ENCODE peak calls at places on chromosomes 6 and 20, in five cellular contexts. L is vagina, Z is H9, K is heart left ventricle, Q is uterus. F is an unnamed sample. For H3K27me3, the result is how much of the 10 kb centered on the place peaks cover.

GRCh38 chr6:43714311-43715055 is 26.9 kb upstream of the MRPS18A start:
- DNase-seq in Q (peak), K (no peak), L (peak), Z (no peak), F (peak)

GRCh38 chr20:16574656-16575355 is 1.6 kb upstream of the KIF16B start:
- DNase-seq in Q (peak), K (peak), L (no peak), Z (peak), F (peak)

GRCh38 chr20:52313335-52313963 is 121.9 kb upstream of the ZFP64 start:
- DNase-seq in L (no peak), K (no peak), Q (no peak), Z (peak), F (no peak)

GRCh38 chr6:53530346-53530745 is 14.6 kb downstream of the GCLC start:
- DNase-seq in Z (peak), Q (no peak), K (no peak), L (no peak), F (peak)

GRCh38 chr20:23152308-23152892 is 66.3 kb upstream of the CD93 start:
- DNase-seq in L (peak), Q (peak), Z (peak), K (peak), F (peak)

GRCh38 chr20:36728986-36729385 is 16.9 kb downstream of the NDRG3 start:
- DNase-seq in Q (no peak), L (no peak), K (no peak), Z (peak), F (no peak)

GRCh38 chr20:62697468-62697912 is 11.1 kb upstream of the NTSR1 start:
- DNase-seq in Z (no peak), K (no peak), L (no peak), Q (no peak), F (no peak)

GRCh38 chr6:154500769-154501171 is 9.7 kb downstream of the CNKSR3 start:
- DNase-seq in Q (no peak), L (no peak), K (no peak), Z (no peak), F (no peak)

GRCh38 chr6:16518265-16518664 is 243.0 kb downstream of the ATXN1 start:
- DNase-seq in K (no peak), L (no peak), Q (no peak), Z (no peak), F (no peak)

GRCh38 chr6:42047790-42048405 is 2.4 kb upstream of the TAF8 start:
- DNase-seq in L (no peak), Z (no peak), Q (peak), K (no peak), F (no peak)

GRCh38 chr6:14053776-14054175 is 63.8 kb upstream of the CD83 start:
- DNase-seq in Z (no peak), Q (no peak), K (no peak), L (no peak), F (no peak)

GRCh38 chr20:35599776-35600120 is 15.9 kb upstream of the SPAG4 start:
- DNase-seq in Z (no peak), K (no peak), Q (no peak), L (no peak), F (no peak)

GRCh38 chr20:13718161-13718560 is 66.6 kb downstream of the ESF1 start:
- DNase-seq in L (no peak), Q (no peak), Z (no peak), K (no peak), F (no peak)

GRCh38 chr20:64237316-64237715 is 18.2 kb upstream of the PCMTD2 start:
- DNase-seq in K (peak), Q (no peak), L (no peak), Z (no peak), F (no peak)

GRCh38 chr6:109781001-109781400 is 89.9 kb downstream of the FIG4 start:
- DNase-seq in Q (no peak), Z (no peak), K (no peak), L (no peak), F (no peak)

GRCh38 chr20:46963758-46964181 is 69.1 kb downstream of the EYA2 start:
- DNase-seq in Q (no peak), Z (no peak), L (no peak), K (no peak), F (no peak)

GRCh38 chr20:1524004-1524403 is 32.8 kb upstream of the SIRPB2 start:
- DNase-seq in L (no peak), Q (no peak), Z (no peak), K (no peak), F (no peak)

GRCh38 chr6:157079277-157079676 is 244.0 kb downstream of the TMEM242 start:
- DNase-seq in Z (no peak), K (no peak), Q (no peak), L (no peak), F (no peak)

GRCh38 chr6:28250747-28251146 is 1.3 kb downstream of the ZKSCAN4 start:
- DNase-seq in L (no peak), K (no peak), Z (no peak), Q (no peak), F (no peak)

GRCh38 chr20:8573686-8574085 is 441.6 kb downstream of the PLCB1 start:
- DNase-seq in Z (no peak), Q (no peak), K (no peak), L (no peak), F (no peak)

GRCh38 chr6:1797801-1798200 is 188.1 kb downstream of the FOXC1 start:
- DNase-seq in K (no peak), Q (no peak), Z (no peak), L (no peak), F (no peak)

GRCh38 chr6:129671442-129672344 is 38.3 kb downstream of the ARHGAP18 start:
- DNase-seq in K (no peak), Q (no peak), Z (no peak), L (no peak), F (no peak)

GRCh38 chr6:43807228-43808061 is 37.4 kb downstream of the VEGFA start:
- DNase-seq in Q (no peak), Z (no peak), K (no peak), L (no peak), F (no peak)

GRCh38 chr20:7291946-7292345 is 524.5 kb downstream of the BMP2 start:
- DNase-seq in K (no peak), L (no peak), Q (no peak), Z (no peak), F (no peak)

GRCh38 chr20:25249198-25249931 is 1.5 kb downstream of the PYGB start:
- DNase-seq in L (no peak), K (no peak), Z (peak), Q (no peak), F (no peak)

GRCh38 chr6:20056350-20056992 is 155.8 kb downstream of the MBOAT1 start:
- DNase-seq in K (no peak), Z (no peak), Q (no peak), L (no peak), F (no peak)

GRCh38 chr20:5433352-5433751 is 116.6 kb upstream of the PROKR2 start:
- DNase-seq in L (no peak), K (no peak), Q (no peak), Z (no peak), F (no peak)

GRCh38 chr20:1979116-1979778 is 14.6 kb downstream of the PDYN start:
- DNase-seq in Q (no peak), Z (no peak), K (no peak), L (no peak), F (no peak)

GRCh38 chr6:144415835-144416237 is 130.7 kb downstream of the UTRN start:
- DNase-seq in Q (no peak), L (no peak), Z (no peak), K (no peak), F (no peak)

GRCh38 chr20:25738198-25738597 is 41.5 kb upstream of the ZNF337 start:
- DNase-seq in K (no peak), Q (no peak), L (no peak), Z (no peak), F (no peak)

GRCh38 chr6:18186033-18186432 is 30.8 kb downstream of the KDM1B start:
- DNase-seq in K (no peak), Z (peak), Q (no peak), L (no peak), F (no peak)

GRCh38 chr6:134456284-134456683 is 138.4 kb upstream of the SGK1 start:
- DNase-seq in L (no peak), Q (no peak), Z (no peak), K (no peak), F (no peak)

DNA sequence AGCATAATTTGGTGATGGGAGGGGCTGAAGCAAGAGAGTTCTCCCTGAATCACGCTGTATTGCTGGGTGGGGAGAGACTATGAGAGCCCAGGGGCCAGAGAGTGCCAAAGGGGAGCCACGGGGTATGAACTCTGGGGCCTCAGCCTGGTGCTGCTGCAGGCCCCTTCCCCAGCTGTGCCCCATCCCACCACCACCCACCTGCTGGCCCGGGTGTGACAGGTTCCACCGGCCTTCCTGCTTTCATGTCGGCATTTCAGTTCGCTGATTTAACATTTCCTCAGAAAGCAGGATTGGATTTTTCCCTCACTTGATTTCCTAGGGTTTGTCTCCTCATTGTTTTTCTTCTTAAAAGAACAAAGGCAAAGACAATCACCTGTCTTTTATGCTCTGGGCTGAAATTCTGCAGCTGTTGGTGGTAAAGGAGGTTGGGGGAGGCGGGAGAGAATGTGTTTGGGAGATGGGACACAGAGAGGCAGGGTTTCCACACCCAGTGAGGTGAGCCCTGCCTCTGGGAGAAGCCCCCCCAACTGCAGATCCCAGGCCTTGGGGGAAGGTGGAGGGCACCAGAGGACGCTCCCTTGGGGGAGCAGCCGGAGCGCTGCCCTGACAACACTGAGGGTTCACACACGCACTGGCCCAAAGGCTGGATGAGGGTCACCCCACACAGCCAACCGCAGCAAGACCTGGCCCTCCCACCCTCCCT is 10.3 kb upstream of the MLN start:
- DNase-seq in Z (no peak), Q (no peak), K (no peak), L (no peak), F (no peak)
- H3K27me3 ChIP-seq in Z (under half), Q (under half), K (under half), L (under half), F (half or more)

DNA sequence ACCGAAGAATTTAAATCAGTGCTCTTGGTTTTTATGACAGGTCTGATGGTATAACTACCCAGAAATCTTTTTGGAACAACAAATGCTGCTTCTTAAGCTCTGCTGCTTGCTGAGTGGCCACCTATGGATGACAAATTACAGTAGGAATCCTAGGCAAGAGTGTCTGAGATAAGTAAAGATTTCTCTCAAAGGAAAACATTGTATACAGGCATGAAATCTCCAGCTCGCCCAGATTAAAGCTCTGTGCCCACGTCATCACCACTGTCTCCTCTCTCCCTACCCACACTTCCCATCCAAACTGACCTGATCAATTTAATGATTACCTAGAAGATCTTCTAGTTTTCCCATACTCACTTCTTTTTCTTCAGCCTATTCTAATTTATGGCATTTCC is 1083.0 kb upstream of the MAP3K7 start:
- DNase-seq in Z (no peak), L (no peak), K (no peak), Q (no peak), F (no peak)
- TF ChIP-seq CTCF in Z (no peak), L (no peak), K (no peak), Q (no peak), F (no peak)

DNA sequence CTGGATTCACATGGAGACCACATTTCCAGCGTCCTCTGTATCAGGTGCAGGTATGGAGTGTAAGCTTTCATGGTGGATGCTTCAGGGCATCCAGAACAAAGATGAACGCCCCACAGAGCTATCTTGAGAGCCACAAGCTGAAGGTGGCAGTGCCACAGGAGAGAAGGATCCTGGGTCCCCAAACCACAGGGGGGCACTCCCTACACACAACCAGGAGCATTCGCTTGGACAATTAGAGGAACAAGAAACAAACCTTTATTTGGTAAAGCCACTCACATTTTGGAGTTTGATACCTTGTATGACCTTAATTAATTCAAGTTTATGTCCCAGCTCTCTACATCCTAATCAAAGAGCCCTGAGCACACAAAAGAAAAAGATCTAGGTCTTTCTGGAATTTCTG is 406.3 kb downstream of the PREX1 start:
- DNase-seq in L (no peak), K (no peak), Q (no peak), Z (no peak), F (no peak)
- H3K27me3 ChIP-seq in L (under half), K (under half), Q (under half), Z (under half), F (under half)

DNA sequence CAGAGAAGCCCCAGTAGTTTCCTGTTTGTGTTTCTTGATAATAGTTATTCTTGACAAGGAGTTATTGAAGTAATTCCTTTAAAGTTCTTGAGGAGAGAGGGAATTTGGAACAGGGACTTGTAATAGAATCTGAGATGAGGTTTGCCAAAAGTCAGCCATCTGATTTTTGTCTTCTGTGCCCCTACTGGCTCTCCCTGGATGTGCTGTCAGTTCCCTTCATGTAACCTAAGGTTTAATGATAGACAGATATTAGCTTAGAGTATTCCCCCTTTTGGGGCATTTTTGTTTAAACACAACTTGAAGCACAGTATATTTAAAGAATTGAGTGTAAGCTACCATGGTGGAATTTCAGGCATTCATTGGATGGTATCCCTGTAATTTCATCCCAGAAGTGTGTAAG is 71.4 kb downstream of the CARMIL1 start:
- DNase-seq in L (no peak), Q (no peak), Z (no peak), K (no peak), F (no peak)
- TF ChIP-seq CTCF in L (no peak), Q (no peak), Z (peak), K (no peak), F (no peak)

GRCh38 chr20:37901280-37901666 is 1.7 kb upstream of the VSTM2L start:
- DNase-seq in K (no peak), L (no peak), Q (no peak), Z (peak), F (no peak)

GRCh38 chr20:37902504-37903313 is at the start of gene VSTM2L:
- DNase-seq in Q (no peak), K (no peak), Z (peak), L (no peak), F (no peak)

GRCh38 chr20:37903317-37904007 is 535 bp downstream of the VSTM2L start:
- DNase-seq in Q (no peak), Z (peak), L (no peak), K (no peak), F (no peak)

GRCh38 chr20:37904008-37904675 is 1.2 kb downstream of the VSTM2L start:
- DNase-seq in Q (no peak), K (no peak), Z (no peak), L (no peak), F (no peak)

DNA sequence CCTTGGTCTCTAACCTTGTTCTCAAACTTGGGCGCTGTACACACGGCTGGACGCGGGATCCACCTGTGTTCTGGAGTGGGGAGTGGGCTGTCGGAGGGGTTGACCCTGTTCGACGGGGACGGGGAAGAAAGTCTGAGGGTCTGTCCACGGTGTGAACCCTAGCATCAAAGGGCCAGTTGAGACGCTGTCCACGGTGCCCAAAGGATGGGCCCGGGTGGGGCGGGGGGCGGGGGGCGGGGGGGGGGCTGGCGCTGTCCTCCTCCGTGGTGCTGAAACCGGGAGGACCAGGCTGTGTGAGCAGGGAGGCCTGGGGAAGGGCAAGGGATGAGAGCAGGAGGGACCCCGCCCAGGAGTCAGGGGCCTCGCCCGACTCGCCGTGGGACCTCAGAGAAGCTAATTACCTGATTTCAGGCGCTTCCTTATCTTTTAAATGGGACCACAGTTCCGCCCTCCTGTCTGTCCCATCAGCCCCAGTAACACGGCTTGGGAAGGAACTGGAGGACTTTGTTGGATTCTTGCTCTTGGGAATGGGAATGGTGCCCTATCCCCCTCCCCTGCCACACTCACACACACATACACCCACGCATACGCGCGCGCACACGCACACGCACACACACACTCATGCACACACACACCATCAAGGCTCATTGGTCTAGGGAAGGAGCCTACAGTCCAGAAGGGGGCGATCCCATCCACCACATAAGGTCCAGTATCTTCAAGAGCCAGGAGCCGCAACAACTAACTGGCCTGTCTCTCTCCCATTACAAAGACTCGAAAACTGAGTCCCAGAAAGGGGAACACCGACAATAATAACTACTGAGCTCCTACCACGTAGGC is 1.0 kb upstream of the VSTM2L start:
- DNase-seq in Z (peak), Q (peak), K (no peak), L (no peak), F (no peak)
- H3K27me3 ChIP-seq in Z (under half), Q (under half), K (under half), L (under half), F (half or more)

GRCh38 chr20:59770270-59770669 is 163.2 kb downstream of the SYCP2 start:
- DNase-seq in Z (no peak), L (no peak), K (no peak), Q (no peak), F (no peak)
- TF ChIP-seq CTCF in Z (peak), L (no peak), K (peak), Q (no peak), F (peak)

DNA sequence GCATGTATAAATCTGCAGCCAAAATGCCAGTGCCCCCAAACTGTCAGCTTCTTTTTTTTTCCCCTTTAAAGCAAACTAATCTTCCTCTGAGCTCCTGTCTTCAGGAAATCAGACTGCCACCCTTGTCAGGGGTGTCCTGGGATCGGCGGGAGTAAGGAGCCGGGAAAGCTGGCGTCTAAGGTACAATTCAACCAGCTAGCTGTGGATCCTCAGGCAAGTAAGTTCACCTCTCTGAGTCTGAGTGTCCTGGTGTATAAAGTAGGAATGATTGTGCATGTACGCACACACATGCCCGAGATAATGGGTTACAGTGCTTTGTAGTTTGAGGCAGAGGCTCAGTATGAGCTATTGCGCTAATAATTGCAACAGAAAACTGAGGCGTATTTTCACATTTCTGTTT is 98.3 kb downstream of the ANKRD60 start:
- DNase-seq in Q (peak), L (peak), K (no peak), Z (no peak), F (no peak)
- H3K27me3 ChIP-seq in Q (under half), L (under half), K (under half), Z (under half), F (half or more)

DNA sequence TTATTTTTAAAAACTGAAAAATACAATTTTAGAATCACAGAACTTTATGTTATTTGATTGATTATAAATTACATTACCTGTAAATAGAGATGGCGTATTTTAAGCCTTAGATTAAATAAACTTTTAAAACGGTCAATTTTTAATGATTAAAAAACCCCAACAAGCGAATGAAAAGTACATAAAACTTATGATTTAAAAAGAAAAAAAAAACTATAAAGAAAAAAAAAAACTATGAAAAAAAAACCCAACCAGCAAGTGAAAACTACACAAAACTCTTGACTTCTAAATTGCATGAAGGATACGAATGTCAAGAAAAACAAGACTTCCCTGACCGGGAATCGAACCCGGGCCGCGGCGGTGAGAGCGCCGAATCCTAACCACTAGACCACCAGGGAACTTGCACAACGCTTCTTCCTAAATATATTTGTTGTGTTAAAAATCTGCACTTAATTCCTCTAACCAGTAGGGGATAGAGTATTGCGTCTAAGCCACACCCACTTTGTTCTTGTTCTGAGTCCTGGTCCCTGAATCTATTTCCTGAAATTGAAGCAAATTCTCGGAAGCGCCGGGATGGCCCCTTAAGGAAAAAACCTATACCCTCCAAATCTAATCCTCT is 10.7 kb upstream of the NCOA7 start:
- DNase-seq in K (peak), L (peak), Z (peak), Q (peak), F (peak)
- TF ChIP-seq CTCF in K (peak), L (no peak), Z (no peak), Q (peak), F (peak)